ENCODE peak calls at places on chromosomes 3 and 15, in six cellular contexts. M is IMR-90, V is mesenchymal stem cell, Z is H9, F is neuronal stem cell, H is H1. P is an unnamed sample.
A peak's percentile ranks its signal among the peaks of the same experiment; 100 is the strongest.

GRCh38 chr15:38768970-38769369 is 204.4 kb upstream of the RASGRP1 start:
- DNase-seq in M (peak; percentile 34), V (peak; percentile 16), Z (peak; percentile 42), F (peak; percentile 5), H (peak; percentile 47), P (peak; percentile 46)

GRCh38 chr3:114214542-114215341 is 22.6 kb downstream of the ZNF80 start:
- DNase-seq in M (no peak), V (no peak), Z (no peak), F (no peak), H (no peak), P (peak; percentile 59)

GRCh38 chr3:133093366-133093765 is 55.2 kb downstream of the TMEM108 start:
- DNase-seq in M (no peak), V (no peak), Z (no peak), F (no peak), H (no peak), P (no peak)

GRCh38 chr3:147616998-147617619 is 207.9 kb downstream of the ZIC1 start:
- DNase-seq in M (peak; percentile 12), V (peak; percentile 17), Z (no peak), F (no peak), H (no peak), P (peak; percentile 31)

GRCh38 chr3:71581981-71582611 is 1.4 kb downstream of the FOXP1 start:
- DNase-seq in M (no peak), V (peak; percentile 46), Z (peak; percentile 69), F (peak; percentile 67), H (peak; percentile 82), P (peak; percentile 84)

GRCh38 chr3:114411811-114412803 is 118.3 kb downstream of the TIGIT start:
- DNase-seq in M (peak; percentile 87), V (peak; percentile 64), Z (no peak), F (no peak), H (no peak), P (no peak)

GRCh38 chr3:195102609-195103467 is 168.1 kb downstream of the XXYLT1 start:
- DNase-seq in M (peak; percentile 98), V (peak; percentile 97), Z (no peak), F (no peak), H (no peak), P (peak; percentile 64)

GRCh38 chr3:25181096-25181495 is 247.0 kb upstream of the RARB start:
- DNase-seq in M (no peak), V (no peak), Z (no peak), F (no peak), H (no peak), P (no peak)

GRCh38 chr15:53527996-53528395 is 231.5 kb downstream of the WDR72 start:
- DNase-seq in M (no peak), V (no peak), Z (no peak), F (no peak), H (no peak), P (peak; percentile 3)

GRCh38 chr3:13229291-13229949 is 156.2 kb upstream of the IQSEC1 start:
- DNase-seq in M (peak; percentile 7), V (no peak), Z (peak; percentile 87), F (no peak), H (no peak), P (peak; percentile 90)

GRCh38 chr15:74873756-74874424 is 725 bp upstream of the SCAMP2 start:
- DNase-seq in M (no peak), V (peak; percentile 29), Z (no peak), F (no peak), H (no peak), P (peak; percentile 67)

GRCh38 chr3:186283651-186284445 is 78.2 kb downstream of the DGKG start:
- DNase-seq in M (peak; percentile 59), V (peak; percentile 49), Z (no peak), F (no peak), H (no peak), P (no peak)

GRCh38 chr3:57017481-57017880 is 43.0 kb upstream of the SPATA12 start:
- DNase-seq in M (no peak), V (peak; percentile 56), Z (no peak), F (no peak), H (no peak), P (peak; percentile 51)

GRCh38 chr3:71868891-71869290 is 83.9 kb upstream of the PROK2 start:
- DNase-seq in M (no peak), V (no peak), Z (no peak), F (no peak), H (no peak), P (peak; percentile 41)

GRCh38 chr3:127135241-127136023 is 57.5 kb upstream of the PRR23E start:
- DNase-seq in M (peak; percentile 6), V (peak; percentile 39), Z (no peak), F (no peak), H (no peak), P (peak; percentile 51)

GRCh38 chr15:91552555-91552954 is 301.0 kb upstream of the SLCO3A1 start:
- DNase-seq in M (no peak), V (no peak), Z (no peak), F (no peak), H (no peak), P (no peak)

GRCh38 chr3:35523838-35524237 is 115.5 kb upstream of the ARPP21 start:
- DNase-seq in M (no peak), V (no peak), Z (no peak), F (no peak), H (no peak), P (no peak)

GRCh38 chr3:64686446-64686908 is 1.3 kb downstream of the ADAMTS9 start:
- DNase-seq in M (peak; percentile 52), V (peak; percentile 88), Z (no peak), F (peak; percentile 63), H (no peak), P (peak; percentile 77)

GRCh38 chr15:35281515-35281914 is 196.4 kb upstream of the NANOGP8 start:
- DNase-seq in M (peak; percentile 70), V (peak; percentile 20), Z (no peak), F (no peak), H (no peak), P (no peak)

GRCh38 chr3:43288850-43289249 is 2.5 kb downstream of the SNRK start:
- DNase-seq in M (no peak), V (no peak), Z (no peak), F (no peak), H (no peak), P (no peak)

GRCh38 chr3:43287514-43287913 is 1.2 kb downstream of the SNRK start:
- DNase-seq in M (peak; percentile 5), V (no peak), Z (no peak), F (no peak), H (no peak), P (peak; percentile 40)

GRCh38 chr3:43288366-43288765 is 2.0 kb downstream of the SNRK start:
- DNase-seq in M (peak; percentile 59), V (peak; percentile 68), Z (no peak), F (no peak), H (no peak), P (no peak)

GRCh38 chr3:43290961-43291360 is 4.6 kb downstream of the SNRK start:
- DNase-seq in M (peak; percentile 42), V (peak; percentile 59), Z (no peak), F (no peak), H (no peak), P (no peak)

DNA sequence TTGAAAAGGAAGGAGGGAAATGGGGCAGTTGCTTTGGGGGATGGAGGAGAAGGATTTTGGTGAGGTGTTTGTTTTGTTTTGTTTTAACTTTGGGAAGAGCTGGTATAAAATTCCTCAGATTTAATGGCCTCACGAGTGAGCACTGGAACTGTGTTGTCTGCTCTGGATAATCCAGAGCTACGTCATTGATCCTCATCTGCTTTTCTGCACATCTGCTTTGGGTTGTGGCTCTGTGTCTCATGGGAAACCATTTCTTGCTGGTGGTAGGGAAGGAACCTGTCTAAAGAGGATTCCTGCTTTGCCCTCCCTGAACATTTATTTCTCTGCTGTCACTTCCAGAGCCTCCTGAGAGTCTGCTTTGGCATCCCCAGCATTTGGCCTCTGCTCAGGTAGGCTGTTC is 3.1 kb downstream of the SNRK start:
- DNase-seq in M (no peak), V (no peak), Z (no peak), F (no peak), H (no peak), P (no peak)
- H3K27ac ChIP-seq in M (no peak overlapping the region), V (no peak overlapping the region), Z (no peak overlapping the region), F (no peak overlapping the region), H (no peak overlapping the region), P (no peak overlapping the region)

DNA sequence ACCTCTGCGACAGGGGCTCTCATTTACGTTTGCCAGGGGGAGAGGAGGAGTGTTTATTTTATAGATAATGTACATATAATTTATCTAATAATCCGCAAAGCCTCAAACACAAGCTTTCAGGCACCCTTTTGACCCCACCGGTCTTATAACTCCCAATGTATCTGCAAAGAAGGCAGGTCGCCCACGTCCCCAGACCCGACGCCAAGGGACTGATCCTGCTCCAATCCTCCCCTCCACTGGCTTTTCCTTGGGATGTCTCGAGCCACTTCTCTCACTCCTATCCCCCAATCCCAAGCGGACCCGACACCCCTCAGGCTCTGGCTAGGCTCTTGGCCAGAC is 452 bp downstream of the DCP1A start:
- DNase-seq in M (no peak), V (no peak), Z (no peak), F (no peak), H (no peak), P (no peak)
- H3K4ac ChIP-seq in M (peak overlapping the region; percentile 97), V (peak overlapping the region; percentile 81), Z (no peak overlapping the region), F (no peak overlapping the region), H (no peak overlapping the region), P (peak overlapping the region; percentile 65)

GRCh38 chr15:60155661-60156060 is 151.6 kb downstream of the FOXB1 start:
- DNase-seq in M (peak; percentile 16), V (peak; percentile 43), Z (no peak), F (no peak), H (no peak), P (no peak)
- H3K27ac ChIP-seq in M (no peak overlapping the region), V (peak overlapping the region; percentile 37), Z (no peak overlapping the region), F (no peak overlapping the region), H (no peak overlapping the region), P (no peak overlapping the region)

GRCh38 chr15:51727141-51727897 is 10.1 kb downstream of the LYSMD2 start:
- DNase-seq in M (peak; percentile 60), V (peak; percentile 81), Z (no peak), F (no peak), H (no peak), P (peak; percentile 68)

GRCh38 chr15:51724199-51724598 is 13.3 kb downstream of the LYSMD2 start:
- DNase-seq in M (no peak), V (peak; percentile 5), Z (no peak), F (no peak), H (no peak), P (no peak)

GRCh38 chr15:51724673-51725072 is 12.8 kb downstream of the LYSMD2 start:
- DNase-seq in M (no peak), V (peak; percentile 39), Z (no peak), F (no peak), H (no peak), P (peak; percentile 79)

GRCh38 chr15:51721199-51721960 is 16.1 kb downstream of the LYSMD2 start:
- DNase-seq in M (peak; percentile 16), V (no peak), Z (no peak), F (no peak), H (no peak), P (no peak)

DNA sequence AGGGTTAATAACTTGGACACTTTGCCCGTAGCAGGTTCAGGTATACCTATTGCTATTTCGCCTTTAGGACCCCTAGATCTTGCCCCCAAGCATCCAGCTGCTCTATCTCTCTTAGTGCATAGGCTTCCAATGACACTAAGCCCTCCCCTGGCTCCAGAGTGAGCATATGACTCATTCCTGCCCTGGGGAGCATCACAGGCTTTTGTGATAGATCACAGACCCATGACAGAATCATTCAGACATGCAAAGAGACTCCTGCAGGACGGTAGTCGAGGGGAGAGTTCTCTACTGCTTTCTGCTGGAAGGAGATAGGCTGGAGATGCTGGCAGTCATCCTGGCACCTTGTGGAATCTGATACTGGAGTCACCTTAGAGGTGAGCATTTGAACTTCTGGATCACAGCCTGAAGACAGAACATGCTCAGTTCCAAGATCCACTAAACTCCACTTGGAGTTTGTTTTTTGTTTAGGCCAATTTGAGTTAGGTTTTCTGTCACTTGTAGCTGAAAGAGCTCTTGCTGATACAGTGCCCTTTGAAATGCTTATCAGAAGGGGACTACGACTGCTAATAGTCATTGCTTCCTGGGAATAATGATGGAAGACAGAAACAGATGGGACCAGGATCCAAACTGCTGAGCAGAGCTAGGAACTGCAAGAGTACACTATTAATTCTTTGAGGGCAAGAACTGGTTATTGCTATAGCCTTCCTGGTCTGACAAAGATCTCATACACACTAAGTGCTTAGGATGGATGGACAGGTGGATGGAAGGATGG is 11.0 kb downstream of the LYSMD2 start:
- DNase-seq in M (peak; percentile 93), V (peak; percentile 97), Z (peak; percentile 90), F (peak; percentile 46), H (peak; percentile 55), P (peak; percentile 99)
- H3K4ac ChIP-seq in M (peak overlapping the region; percentile 53), V (peak overlapping the region; percentile 57), Z (no peak overlapping the region), F (no peak overlapping the region), H (no peak overlapping the region), P (no peak overlapping the region)